ENCODE peak calls at places on chromosomes 4 and X, in seven cellular contexts. P, Q, R, T, U, S and N are unnamed samples.

GRCh38 chrX:129981752-129982299 is 609 bp upstream of the BCORL1 start:
- DNase-seq in T (no peak), Q (no peak), R (no peak), S (no peak), U (no peak), P (no peak), N (no peak)

GRCh38 chr4:20433101-20433705 is 181.5 kb downstream of the SLIT2 start:
- DNase-seq in R (no peak), P (no peak), Q (no peak), U (no peak), T (no peak), S (no peak), N (no peak)

GRCh38 chrX:39905475-39905889 is 192.3 kb downstream of the BCOR start:
- DNase-seq in T (no peak), R (no peak), U (no peak), P (no peak), Q (peak; percentile 29), S (no peak), N (no peak)

GRCh38 chr4:4439782-4440181 is 52.9 kb downstream of the NSG1 start:
- DNase-seq in U (no peak), T (no peak), S (no peak), P (no peak), R (no peak), Q (no peak), N (no peak)

GRCh38 chr4:102168580-102168979 is 176.7 kb downstream of the SLC39A8 start:
- DNase-seq in U (no peak), S (no peak), R (no peak), T (no peak), Q (peak; percentile 47), P (no peak), N (no peak)

GRCh38 chr4:5378002-5378401 is 326.7 kb downstream of the STK32B start:
- DNase-seq in S (no peak), R (no peak), U (no peak), T (no peak), P (no peak), Q (no peak), N (no peak)

GRCh38 chr4:152983774-152984411 is 47.8 kb downstream of the FHDC1 start:
- DNase-seq in U (no peak), Q (no peak), T (peak; percentile 86), S (peak; percentile 56), R (no peak), P (no peak), N (no peak)

GRCh38 chr4:156138781-156139280 is 185.2 kb upstream of the CTSO start:
- DNase-seq in T (peak; percentile 3), R (no peak), S (no peak), P (no peak), U (no peak), Q (no peak), N (no peak)

GRCh38 chr4:683247-683897 is 5.6 kb downstream of the SLC49A3 start:
- DNase-seq in P (no peak), S (no peak), U (no peak), Q (no peak), T (no peak), R (no peak), N (no peak)

GRCh38 chr4:120079839-120080520 is 13.3 kb upstream of the MAD2L1 start:
- DNase-seq in U (no peak), R (no peak), T (no peak), S (no peak), P (no peak), Q (no peak), N (no peak)

GRCh38 chrX:2578864-2579263 is 78.1 kb upstream of the DHRSX start:
- DNase-seq in S (no peak), Q (no peak), U (no peak), R (peak; percentile 41), P (no peak), T (no peak), N (no peak)

GRCh38 chrX:2581296-2581695 is 80.5 kb upstream of the DHRSX start:
- DNase-seq in Q (no peak), S (no peak), P (no peak), R (no peak), T (no peak), U (no peak), N (no peak)

GRCh38 chrX:2574271-2574670 is 73.5 kb upstream of the DHRSX start:
- DNase-seq in U (no peak), R (no peak), P (no peak), T (no peak), Q (no peak), S (no peak), N (no peak)

GRCh38 chrX:2576793-2577192 is 76.0 kb upstream of the DHRSX start:
- DNase-seq in S (no peak), T (peak; percentile 42), U (no peak), P (no peak), R (no peak), Q (no peak), N (no peak)

DNA sequence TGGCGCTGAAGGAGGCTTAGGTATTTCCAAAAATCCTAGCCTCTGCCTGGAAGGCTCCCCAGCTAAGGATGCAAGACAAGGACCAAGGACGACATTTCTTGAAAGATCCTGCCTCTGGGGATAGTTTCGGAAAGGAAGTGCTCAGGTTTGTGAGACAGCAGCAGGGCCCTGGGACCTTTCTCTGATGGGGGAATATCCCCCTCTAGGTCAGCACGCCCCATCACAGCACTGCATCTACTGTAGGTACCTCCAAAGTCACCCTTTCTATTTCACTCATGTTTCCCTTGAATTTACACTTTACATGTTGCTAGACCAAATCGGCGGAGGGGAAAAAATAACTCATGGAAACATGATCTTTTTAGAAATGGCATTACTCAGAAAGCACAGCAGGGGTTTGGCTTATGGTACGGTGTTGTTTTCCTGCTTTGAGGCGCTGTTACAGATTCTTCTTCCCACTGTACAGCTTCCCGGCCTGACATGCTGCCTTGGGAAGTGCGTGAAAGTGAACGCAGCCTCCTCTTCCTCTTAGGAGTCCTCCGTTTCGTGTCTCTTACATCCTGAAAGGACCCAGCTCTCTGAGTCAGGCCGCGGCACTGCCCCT is 77.2 kb upstream of the DHRSX start:
- DNase-seq in S (peak; percentile 56), U (no peak), P (no peak), Q (no peak), R (no peak), T (no peak), N (no peak)
- TF ChIP-seq CTCF in S (no peak), U (no peak), P (no peak), Q (no peak), R (no peak), T (no peak), N (no peak)

GRCh38 chr4:147730333-147730732 is 1.6 kb upstream of the ARHGAP10 start:
- DNase-seq in T (no peak), R (no peak), P (no peak), S (no peak), U (no peak), Q (no peak), N (no peak)
- TF ChIP-seq CTCF in T (peak; percentile 3), R (no peak), P (no peak), S (peak; percentile 30), U (no peak), Q (no peak), N (no peak)

GRCh38 chr4:8260656-8261111 is 8.9 kb upstream of the HTRA3 start:
- DNase-seq in P (no peak), U (no peak), S (peak; percentile 61), Q (peak; percentile 42), R (no peak), T (peak; percentile 47), N (no peak)
- TF ChIP-seq CTCF in P (no peak), U (no peak), S (peak; percentile 27), Q (no peak), R (no peak), T (no peak), N (no peak)

DNA sequence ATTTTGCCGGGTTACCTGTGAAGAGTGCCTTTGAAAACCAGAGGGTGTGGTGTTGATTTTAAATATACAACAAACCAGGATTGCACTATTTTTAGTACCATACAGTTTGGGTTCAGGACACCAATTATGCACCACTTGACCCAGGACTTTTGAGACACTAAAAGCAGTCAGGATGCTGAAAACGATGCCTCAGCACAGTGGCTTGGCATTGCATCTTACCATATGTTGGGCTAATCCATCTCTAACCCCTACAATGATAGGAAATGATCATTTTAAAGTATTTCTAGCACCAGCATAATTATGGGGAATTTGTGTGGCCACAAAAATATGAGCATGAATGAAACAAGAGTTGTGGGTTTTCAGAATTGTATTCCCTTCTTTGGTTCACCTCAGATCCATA is 4.1 kb downstream of the IBSP start:
- DNase-seq in P (no peak), R (no peak), Q (no peak), U (no peak), T (no peak), S (no peak), N (no peak)
- TF ChIP-seq CTCF in P (no peak), R (no peak), Q (no peak), U (no peak), T (no peak), S (no peak), N (no peak)

GRCh38 chrX:95071621-95072020 is 1397.6 kb downstream of the FAM133A start:
- DNase-seq in Q (no peak), U (no peak), P (no peak), R (no peak), S (no peak), T (peak; percentile 54), N (no peak)

GRCh38 chrX:95071052-95071451 is 1397.0 kb downstream of the FAM133A start:
- DNase-seq in T (no peak), S (no peak), R (no peak), U (no peak), P (no peak), Q (no peak), N (no peak)

GRCh38 chrX:95076449-95076848 is 1402.4 kb downstream of the FAM133A start:
- DNase-seq in R (peak; percentile 7), U (no peak), P (no peak), T (peak; percentile 27), S (peak; percentile 1), Q (peak; percentile 37), N (no peak)
- TF ChIP-seq CTCF in R (peak; percentile 75), U (no peak), P (no peak), T (peak; percentile 73), S (peak; percentile 66), Q (peak; percentile 53), N (peak; percentile 54)

DNA sequence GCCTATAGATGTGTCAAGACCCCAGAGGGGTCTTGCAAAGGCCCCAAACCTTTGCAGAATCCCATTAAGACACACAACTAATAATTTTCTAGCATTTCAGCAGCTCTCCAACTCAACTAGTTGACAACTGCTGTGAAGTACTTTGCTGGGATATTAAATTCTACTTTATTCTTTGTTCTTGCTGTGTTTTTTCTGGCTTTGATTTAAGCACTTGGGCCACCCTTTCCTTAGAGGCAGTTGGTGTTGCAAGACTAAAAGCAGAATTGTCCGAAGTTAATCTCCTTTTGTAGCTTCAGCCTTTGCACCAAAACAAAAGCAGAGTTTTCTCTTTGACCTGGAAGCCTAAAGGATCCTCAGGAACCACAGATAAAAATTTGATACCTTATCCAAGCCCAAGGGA is 353.1 kb upstream of the CLNK start:
- DNase-seq in Q (no peak), P (no peak), U (peak; percentile 74), S (no peak), T (no peak), R (no peak), N (no peak)
- TF ChIP-seq CTCF in Q (no peak), P (no peak), U (no peak), S (no peak), T (no peak), R (no peak), N (no peak)

DNA sequence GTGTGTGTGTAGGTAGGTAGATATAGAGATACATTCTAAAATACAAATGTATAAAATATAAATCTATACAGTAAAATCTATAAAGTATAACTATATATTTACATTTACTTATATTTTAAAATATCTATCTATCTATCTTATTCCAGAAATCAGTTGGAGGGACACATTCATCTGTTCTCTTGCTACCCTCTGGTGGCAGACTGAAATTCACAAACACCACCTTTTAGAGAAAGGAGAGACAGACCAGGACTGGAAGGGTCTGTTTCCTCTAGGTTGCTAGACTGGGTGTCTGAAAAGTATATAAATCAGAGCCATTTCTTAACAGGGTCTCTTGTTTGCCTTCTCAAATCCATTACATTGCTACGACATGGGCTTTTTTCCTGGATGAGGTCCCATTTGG is 343.0 kb downstream of the OPHN1 start:
- DNase-seq in R (no peak), P (no peak), U (no peak), T (no peak), Q (no peak), S (no peak), N (no peak)
- TF ChIP-seq CTCF in R (no peak), P (no peak), U (no peak), T (no peak), Q (no peak), S (peak; percentile 23), N (no peak)